ENCODE peak calls at places on chromosome 2, in five cellular contexts. One of them, this sample, is unnamed.

GRCh38 chr2:232744963-232745362 is 31.4 kb downstream of the KCNJ13 start:
- DNase-seq in HepG2: no peak
- DNase-seq in transverse colon: no peak
- DNase-seq in H1: no peak
- DNase-seq in stomach: no peak
- DNase-seq in this sample: no peak

GRCh38 chr2:203805485-203805838 is 62.1 kb upstream of the CTLA4 start:
- DNase-seq in transverse colon: no peak
- DNase-seq in H1: no peak
- DNase-seq in HepG2: no peak
- DNase-seq in stomach: no peak
- DNase-seq in this sample: no peak

GRCh38 chr2:122681626-122682025 is 926.2 kb downstream of the TSN start:
- DNase-seq in HepG2: no peak
- DNase-seq in transverse colon: no peak
- DNase-seq in H1: no peak
- DNase-seq in stomach: no peak
- DNase-seq in this sample: no peak

GRCh38 chr2:199977984-199978415 is 22.6 kb downstream of the MAIP1 start:
- DNase-seq in HepG2: peak; percentile 39
- DNase-seq in H1: no peak
- DNase-seq in stomach: no peak
- DNase-seq in transverse colon: peak; percentile 67
- DNase-seq in this sample: no peak

GRCh38 chr2:138919336-138919735 is 139.1 kb upstream of the NXPH2 start:
- DNase-seq in H1: no peak
- DNase-seq in stomach: no peak
- DNase-seq in HepG2: no peak
- DNase-seq in transverse colon: no peak
- DNase-seq in this sample: no peak

GRCh38 chr2:204665244-204665643 is 120.0 kb downstream of the PARD3B start:
- DNase-seq in transverse colon: no peak
- DNase-seq in stomach: no peak
- DNase-seq in HepG2: peak; percentile 10
- DNase-seq in H1: no peak
- DNase-seq in this sample: no peak

GRCh38 chr2:84338069-84338468 is 121.0 kb downstream of the SUCLG1 start:
- DNase-seq in stomach: no peak
- DNase-seq in transverse colon: no peak
- DNase-seq in H1: no peak
- DNase-seq in HepG2: no peak
- DNase-seq in this sample: no peak

GRCh38 chr2:127394464-127394863 is 6.7 kb upstream of the MAP3K2 start:
- DNase-seq in transverse colon: no peak
- DNase-seq in H1: no peak
- DNase-seq in HepG2: no peak
- DNase-seq in stomach: no peak
- DNase-seq in this sample: no peak

GRCh38 chr2:164903944-164904343 is 51.4 kb downstream of the SLC38A11 start:
- DNase-seq in stomach: peak; percentile 79
- DNase-seq in H1: no peak
- DNase-seq in transverse colon: no peak
- DNase-seq in HepG2: no peak
- DNase-seq in this sample: no peak

GRCh38 chr2:219902870-219903269 is 275.4 kb downstream of the SLC4A3 start:
- DNase-seq in H1: no peak
- DNase-seq in stomach: no peak
- DNase-seq in HepG2: no peak
- DNase-seq in transverse colon: no peak
- DNase-seq in this sample: no peak

GRCh38 chr2:173568054-173568453 is 213.4 kb downstream of the CDCA7 start:
- DNase-seq in stomach: no peak
- DNase-seq in transverse colon: peak; percentile 36
- DNase-seq in HepG2: peak; percentile 23
- DNase-seq in H1: peak; percentile 31
- DNase-seq in this sample: no peak

GRCh38 chr2:69828913-69829242 is 582 bp upstream of the GMCL1 start:
- DNase-seq in stomach: no peak
- DNase-seq in transverse colon: no peak
- DNase-seq in H1: no peak
- DNase-seq in HepG2: no peak
- DNase-seq in this sample: no peak

GRCh38 chr2:194486316-194486715 is 1170.7 kb upstream of the SLC39A10 start:
- DNase-seq in transverse colon: no peak
- DNase-seq in HepG2: no peak
- DNase-seq in H1: no peak
- DNase-seq in stomach: no peak
- DNase-seq in this sample: no peak

GRCh38 chr2:162058973-162059668 is 14.9 kb downstream of the DPP4 start:
- DNase-seq in HepG2: no peak
- DNase-seq in transverse colon: no peak
- DNase-seq in H1: no peak
- DNase-seq in stomach: no peak
- DNase-seq in this sample: no peak

GRCh38 chr2:225764346-225764745 is 364.8 kb downstream of the NYAP2 start:
- DNase-seq in H1: no peak
- DNase-seq in HepG2: no peak
- DNase-seq in transverse colon: no peak
- DNase-seq in stomach: no peak
- DNase-seq in this sample: no peak

GRCh38 chr2:26560892-26561291 is 80.3 kb downstream of the CIB4 start:
- DNase-seq in H1: no peak
- DNase-seq in HepG2: no peak
- DNase-seq in transverse colon: no peak
- DNase-seq in stomach: no peak
- DNase-seq in this sample: peak; percentile 8

GRCh38 chr2:68000170-68000825 is 62.5 kb downstream of the C1D start:
- DNase-seq in H1: no peak
- DNase-seq in HepG2: no peak
- DNase-seq in transverse colon: no peak
- DNase-seq in stomach: no peak
- DNase-seq in this sample: no peak

GRCh38 chr2:214126135-214126534 is 284.7 kb upstream of the VWC2L start:
- DNase-seq in HepG2: no peak
- DNase-seq in transverse colon: no peak
- DNase-seq in stomach: no peak
- DNase-seq in H1: no peak
- DNase-seq in this sample: no peak

GRCh38 chr2:109648041-109648527 is 33.9 kb downstream of the SOWAHC start:
- DNase-seq in transverse colon: no peak
- DNase-seq in HepG2: no peak
- DNase-seq in H1: no peak
- DNase-seq in stomach: no peak
- DNase-seq in this sample: no peak

GRCh38 chr2:120238728-120239487 is 13.7 kb upstream of the RALB start:
- DNase-seq in H1: no peak
- DNase-seq in HepG2: peak; percentile 76
- DNase-seq in transverse colon: peak; percentile 89
- DNase-seq in stomach: peak; percentile 69
- DNase-seq in this sample: no peak

GRCh38 chr2:67873916-67874315 is 188.9 kb downstream of the C1D start:
- DNase-seq in stomach: no peak
- DNase-seq in HepG2: no peak
- DNase-seq in H1: no peak
- DNase-seq in transverse colon: no peak
- DNase-seq in this sample: no peak

GRCh38 chr2:107340955-107341354 is 455.0 kb upstream of the ST6GAL2 start:
- DNase-seq in transverse colon: no peak
- DNase-seq in H1: no peak
- DNase-seq in stomach: no peak
- DNase-seq in HepG2: no peak
- DNase-seq in this sample: no peak

GRCh38 chr2:83916559-83916958 is 542.5 kb downstream of the SUCLG1 start:
- DNase-seq in HepG2: no peak
- DNase-seq in stomach: no peak
- DNase-seq in H1: no peak
- DNase-seq in transverse colon: no peak
- DNase-seq in this sample: no peak

GRCh38 chr2:52260904-52261303 is 1229.0 kb upstream of the NRXN1 start:
- DNase-seq in H1: no peak
- DNase-seq in transverse colon: no peak
- DNase-seq in stomach: no peak
- DNase-seq in HepG2: no peak
- DNase-seq in this sample: no peak

GRCh38 chr2:170362895-170363582 is 185.1 kb downstream of the MYO3B start:
- DNase-seq in HepG2: no peak
- DNase-seq in transverse colon: no peak
- DNase-seq in H1: no peak
- DNase-seq in stomach: no peak
- DNase-seq in this sample: no peak
- H3K4me3 ChIP-seq in HepG2: no peak overlapping the region
- H3K4me3 ChIP-seq in transverse colon: no peak overlapping the region
- H3K4me3 ChIP-seq in H1: no peak overlapping the region
- H3K4me3 ChIP-seq in stomach: no peak overlapping the region
- H3K4me3 ChIP-seq in this sample: no peak overlapping the region

GRCh38 chr2:43129254-43129653 is 97.2 kb downstream of the ZFP36L2 start:
- DNase-seq in HepG2: no peak
- DNase-seq in stomach: no peak
- DNase-seq in transverse colon: no peak
- DNase-seq in H1: no peak
- DNase-seq in this sample: peak; percentile 46

GRCh38 chr2:43130548-43130875 is 95.9 kb downstream of the ZFP36L2 start:
- DNase-seq in H1: no peak
- DNase-seq in transverse colon: no peak
- DNase-seq in stomach: no peak
- DNase-seq in HepG2: no peak
- DNase-seq in this sample: peak; percentile 67

GRCh38 chr2:43127941-43128561 is 98.4 kb downstream of the ZFP36L2 start:
- DNase-seq in H1: no peak
- DNase-seq in transverse colon: no peak
- DNase-seq in stomach: no peak
- DNase-seq in HepG2: no peak
- DNase-seq in this sample: peak; percentile 58

GRCh38 chr2:43131051-43131889 is 95.1 kb downstream of the ZFP36L2 start:
- DNase-seq in H1: no peak
- DNase-seq in stomach: peak; percentile 94
- DNase-seq in HepG2: peak; percentile 80
- DNase-seq in transverse colon: peak; percentile 93
- DNase-seq in this sample: peak; percentile 84

DNA sequence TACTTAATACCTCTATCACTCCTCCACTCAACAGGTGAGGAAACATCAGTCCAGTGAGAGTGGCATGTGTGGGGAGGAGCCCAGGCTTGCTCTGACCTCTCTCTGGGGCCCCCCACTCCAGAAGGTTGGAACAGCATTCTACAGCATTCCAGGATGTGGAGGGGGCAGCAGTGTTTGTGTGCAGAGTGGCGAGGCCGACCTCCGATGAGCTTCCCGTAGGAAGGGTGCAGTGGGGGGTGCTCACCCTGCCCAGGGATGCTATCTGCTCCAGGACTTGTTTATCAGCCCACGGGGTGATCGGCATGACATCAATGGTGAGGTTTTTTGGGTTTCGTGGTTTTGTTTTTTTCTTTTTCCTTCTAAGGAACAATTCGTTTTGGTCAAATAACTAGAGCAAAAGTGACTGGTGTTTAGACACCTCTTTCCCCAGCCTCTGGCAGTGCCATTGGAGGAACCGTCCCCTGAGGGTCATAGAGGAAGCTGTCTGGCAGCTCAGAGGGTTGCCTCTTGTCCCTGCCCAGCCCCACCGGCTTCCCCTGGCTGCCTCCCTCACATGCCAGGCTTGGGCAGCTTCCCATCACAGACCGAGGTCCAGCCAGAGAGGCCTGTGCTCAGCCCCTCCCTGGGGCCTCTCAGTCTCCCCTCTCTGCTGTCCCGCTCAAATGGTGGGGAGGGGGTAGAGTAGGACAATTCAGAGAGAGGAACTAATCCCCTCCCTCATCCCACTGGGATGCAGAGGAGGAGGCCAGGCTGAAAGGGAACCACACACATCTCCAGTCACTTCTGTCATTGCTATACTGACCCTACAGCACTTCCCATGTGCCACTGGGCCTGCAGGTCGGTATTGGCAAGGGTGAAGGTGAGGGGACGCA is 96.5 kb downstream of the ZFP36L2 start:
- DNase-seq in HepG2: peak; percentile 65
- DNase-seq in stomach: peak; percentile 44
- DNase-seq in H1: no peak
- DNase-seq in transverse colon: peak; percentile 60
- DNase-seq in this sample: peak; percentile 79
- TF ChIP-seq POLR2AphosphoS5 in HepG2: no peak
- TF ChIP-seq POLR2AphosphoS5 in stomach: no peak
- TF ChIP-seq POLR2AphosphoS5 in H1: no peak
- TF ChIP-seq POLR2AphosphoS5 in transverse colon: no peak
- TF ChIP-seq POLR2AphosphoS5 in this sample: no peak

GRCh38 chr2:176676257-176676570 is 407.0 kb downstream of the MTX2 start:
- DNase-seq in H1: no peak
- DNase-seq in transverse colon: no peak
- DNase-seq in stomach: no peak
- DNase-seq in HepG2: no peak
- DNase-seq in this sample: no peak
- TF ChIP-seq EP300 in H1: no peak
- TF ChIP-seq EP300 in transverse colon: no peak
- TF ChIP-seq EP300 in stomach: no peak
- TF ChIP-seq EP300 in HepG2: no peak
- TF ChIP-seq EP300 in this sample: no peak

DNA sequence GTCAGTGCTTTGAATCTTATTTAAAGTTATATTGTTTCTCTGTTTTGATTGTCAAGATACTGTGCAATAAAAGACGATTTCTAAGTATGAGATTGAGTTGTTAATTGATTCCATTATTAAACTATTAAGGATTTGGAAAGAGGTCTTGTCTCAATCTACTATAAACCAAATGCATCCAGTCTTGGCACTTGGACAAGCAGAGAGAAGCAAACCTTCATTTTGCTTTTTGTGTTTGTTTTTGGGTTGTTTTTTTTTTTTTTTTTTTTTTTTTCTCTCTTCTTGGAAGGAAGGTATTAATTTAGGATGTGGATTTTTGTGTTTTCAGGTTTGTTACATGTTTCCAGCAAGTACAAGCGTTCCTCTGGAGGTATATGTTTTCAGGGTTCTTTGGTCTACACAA is 1.6 kb downstream of the PRKCE start:
- DNase-seq in H1: no peak
- DNase-seq in stomach: no peak
- DNase-seq in transverse colon: no peak
- DNase-seq in HepG2: no peak
- DNase-seq in this sample: no peak
- H3K4me3 ChIP-seq in H1: peak overlapping the region; percentile 82
- H3K4me3 ChIP-seq in stomach: peak overlapping the region; percentile 93
- H3K4me3 ChIP-seq in transverse colon: peak overlapping the region; percentile 96
- H3K4me3 ChIP-seq in HepG2: no peak overlapping the region
- H3K4me3 ChIP-seq in this sample: peak overlapping the region; percentile 93